ENCODE peak calls at places on chromosomes 7 and 10, in five cellular contexts. P is COLO829, T is head of caudate nucleus, L is GDM1, F is SK-MEL-5. H is an unnamed sample.

GRCh38 chr7:99126921-99127553 is 16.9 kb downstream of the SMURF1 start:
- DNase-seq in P (no peak), T (no peak), L (no peak), F (peak; percentile 95), H (no peak)

GRCh38 chr7:10973942-10974716 is 457 bp downstream of the PHF14 start:
- DNase-seq in P (peak; percentile 19), T (peak; percentile 34), L (peak; percentile 5), F (peak; percentile 45), H (peak; percentile 28)

GRCh38 chr10:76055963-76056362 is 624.5 kb downstream of the LRMDA start:
- DNase-seq in P (no peak), T (no peak), L (no peak), F (no peak), H (no peak)

GRCh38 chr10:46524471-46525176 is 31.8 kb downstream of the GPRIN2 start:
- DNase-seq in P (no peak), T (peak; percentile 33), L (no peak), F (no peak), H (peak; percentile 77)

GRCh38 chr10:122286872-122287271 is 15.8 kb downstream of the BTBD16 start:
- DNase-seq in P (no peak), T (no peak), L (no peak), F (no peak), H (peak; percentile 42)

GRCh38 chr10:4617626-4618025 is 208.4 kb upstream of the AKR1E2 start:
- DNase-seq in P (no peak), T (no peak), L (no peak), F (no peak), H (no peak)

GRCh38 chr7:100545636-100546128 is 6.7 kb downstream of the AGFG2 start:
- DNase-seq in P (peak; percentile 73), T (no peak), L (no peak), F (peak; percentile 55), H (peak; percentile 91)

GRCh38 chr10:44908936-44909335 is 2.2 kb upstream of the TMEM72 start:
- DNase-seq in P (no peak), T (no peak), L (no peak), F (no peak), H (no peak)

GRCh38 chr7:111640416-111640815 is 78.1 kb upstream of the IMMP2L start:
- DNase-seq in P (no peak), T (no peak), L (no peak), F (no peak), H (no peak)